ENCODE peak calls at places on chromosomes 11 and 22, in five cellular contexts. F is colonic mucosa; G is left ventricle myocardium inferior; O is PC-3; N is CD4-positive, alpha-beta memory T cell. S is an unnamed sample. For H3K9me3, the result is how much of the 10 kb centered on the place peaks cover.

GRCh38 chr11:35247428-35247827 is 108.5 kb downstream of the CD44 start:
- DNase-seq in F (no peak), O (no peak), N (peak), G (no peak), S (peak)

GRCh38 chr11:4134844-4135243 is 40.2 kb downstream of the RRM1 start:
- DNase-seq in O (peak), G (no peak), F (no peak), N (no peak), S (no peak)

GRCh38 chr22:44448271-44448780 is 49.7 kb downstream of the RTL6 start:
- DNase-seq in G (peak), N (no peak), O (peak), F (no peak), S (no peak)

GRCh38 chr11:93080146-93080759 is 110.8 kb downstream of the MTNR1B start:
- DNase-seq in F (no peak), G (no peak), O (no peak), N (no peak), S (no peak)

GRCh38 chr11:77062924-77063323 is 3.8 kb upstream of the CAPN5 start:
- DNase-seq in N (no peak), F (peak), G (no peak), O (peak), S (no peak)

GRCh38 chr11:17590463-17590862 is 43.4 kb downstream of the OTOG start:
- DNase-seq in O (no peak), F (no peak), N (no peak), G (no peak), S (no peak)

GRCh38 chr11:94803491-94803890 is 35.3 kb downstream of the AMOTL1 start:
- DNase-seq in F (no peak), O (no peak), G (no peak), N (no peak), S (no peak)

GRCh38 chr22:36954251-36955014 is 41.0 kb downstream of the CSF2RB start:
- DNase-seq in F (no peak), N (no peak), G (no peak), O (no peak), S (no peak)

GRCh38 chr11:131522851-131523250 is 152.4 kb downstream of the NTM start:
- DNase-seq in F (no peak), N (no peak), O (no peak), G (no peak), S (no peak)

GRCh38 chr11:111960916-111961315 is 23.8 kb downstream of the DIXDC1 start:
- DNase-seq in O (peak), F (peak), G (no peak), N (no peak), S (no peak)

GRCh38 chr11:64094463-64095223 is 58.9 kb downstream of the FLRT1 start:
- DNase-seq in G (no peak), O (peak), F (no peak), N (no peak), S (no peak)

GRCh38 chr22:27877501-27877900 is 41.6 kb downstream of the PITPNB start:
- DNase-seq in G (no peak), F (no peak), O (no peak), N (no peak), S (no peak)

GRCh38 chr11:4960877-4961276 is 5.4 kb upstream of the OR51A2 start:
- DNase-seq in O (no peak), F (no peak), G (no peak), N (no peak), S (no peak)

GRCh38 chr11:57345555-57346151 is 7.5 kb downstream of the P2RX3 start:
- DNase-seq in N (peak), O (peak), G (peak), F (peak), S (peak)

GRCh38 chr22:29625090-29625825 is 21.8 kb downstream of the NF2 start:
- DNase-seq in N (peak), O (peak), G (no peak), F (peak), S (no peak)

GRCh38 chr11:106786251-106786650 is 232.0 kb downstream of the GUCY1A2 start:
- DNase-seq in F (no peak), N (no peak), G (no peak), O (no peak), S (no peak)

GRCh38 chr22:24523873-24524272 is 28.7 kb downstream of the UPB1 start:
- DNase-seq in N (no peak), F (no peak), O (no peak), G (no peak), S (no peak)

GRCh38 chr11:128453444-128454336 is 133.7 kb downstream of the ETS1 start:
- DNase-seq in N (peak), O (peak), F (peak), G (peak), S (no peak)

GRCh38 chr11:117986981-117987495 is 844 bp downstream of the IL10RA start:
- DNase-seq in G (no peak), F (no peak), N (peak), O (peak), S (no peak)

GRCh38 chr11:73281796-73282660 is 9.9 kb downstream of the P2RY6 start:
- DNase-seq in G (no peak), N (no peak), O (no peak), F (no peak), S (no peak)

GRCh38 chr22:37019309-37020191 is at the start of the genes MPST and TST:
- DNase-seq in O (peak), G (peak), F (peak), N (peak), S (peak)

GRCh38 chr22:24421428-24421931 is 5.9 kb upstream of the ADORA2A start:
- DNase-seq in G (no peak), N (peak), O (peak), F (no peak), S (no peak)

GRCh38 chr11:124902616-124903015 is 5.0 kb upstream of the ROBO4 start:
- DNase-seq in N (no peak), O (peak), G (no peak), F (no peak), S (no peak)

GRCh38 chr22:37242395-37242918 is 1.6 kb downstream of the RAC2 start:
- DNase-seq in G (peak), O (peak), N (peak), F (peak), S (peak)

GRCh38 chr11:8233691-8234424 is 29.8 kb downstream of the LMO1 start:
- DNase-seq in N (no peak), O (peak), F (no peak), G (no peak), S (no peak)

GRCh38 chr22:33476716-33477115 is 418.5 kb upstream of the SYN3 start:
- DNase-seq in G (no peak), F (no peak), N (no peak), O (peak), S (no peak)

GRCh38 chr11:70569173-70569890 is 171.0 kb downstream of the CTTN start:
- DNase-seq in O (no peak), F (no peak), G (no peak), N (no peak), S (no peak)

GRCh38 chr11:75745807-75746206 is 22.8 kb upstream of the DGAT2 start:
- DNase-seq in O (no peak), F (no peak), N (no peak), G (no peak), S (no peak)

GRCh38 chr11:130782361-130783221 is 133.7 kb downstream of the SNX19 start:
- DNase-seq in F (no peak), G (no peak), O (peak), N (no peak), S (no peak)

GRCh38 chr11:126585388-126586302 is 230.2 kb downstream of the ST3GAL4 start:
- DNase-seq in F (peak), G (peak), O (peak), N (no peak), S (no peak)

GRCh38 chr11:119445850-119446249 is 22.9 kb upstream of the THY1 start:
- DNase-seq in G (no peak), O (no peak), F (no peak), N (no peak), S (no peak)

GRCh38 chr11:96361778-96362177 is 18.8 kb upstream of the MAML2 start:
- DNase-seq in F (no peak), O (no peak), N (no peak), G (no peak), S (no peak)

GRCh38 chr11:16867097-16867496 is 128.7 kb downstream of the C11orf58 start:
- DNase-seq in O (no peak), F (no peak), G (no peak), N (no peak), S (no peak)

GRCh38 chr11:35619030-35619753 is 932 bp downstream of the FJX1 start:
- DNase-seq in F (peak), G (peak), N (no peak), O (peak), S (no peak)

GRCh38 chr22:19644314-19645223 is 69.7 kb upstream of the SEPTIN5 start:
- DNase-seq in G (no peak), O (no peak), F (no peak), N (no peak), S (no peak)

GRCh38 chr11:111601636-111601978 is 642 bp upstream of the SIK2 start:
- DNase-seq in O (no peak), G (no peak), F (no peak), N (no peak), S (no peak)

GRCh38 chr11:103294516-103294915 is 185.3 kb downstream of the DYNC2H1 start:
- DNase-seq in N (no peak), G (no peak), O (peak), F (no peak), S (no peak)

GRCh38 chr11:67415501-67416304 is at the start of gene CARNS1:
- DNase-seq in N (no peak), O (no peak), G (no peak), F (no peak), S (no peak)

GRCh38 chr11:61923166-61924015 is 6.0 kb upstream of the RAB3IL1 start:
- DNase-seq in O (no peak), N (no peak), F (peak), G (peak), S (no peak)

GRCh38 chr11:123093686-123094085 is 31.8 kb upstream of the HSPA8 start:
- DNase-seq in O (no peak), N (no peak), F (no peak), G (no peak), S (no peak)

GRCh38 chr11:66287256-66288137 is 1.4 kb downstream of the YIF1A start:
- DNase-seq in O (no peak), N (no peak), G (no peak), F (no peak), S (no peak)
- H3K9me3 ChIP-seq in O (under half), N (under half), G (under half), F (under half), S (under half)

DNA sequence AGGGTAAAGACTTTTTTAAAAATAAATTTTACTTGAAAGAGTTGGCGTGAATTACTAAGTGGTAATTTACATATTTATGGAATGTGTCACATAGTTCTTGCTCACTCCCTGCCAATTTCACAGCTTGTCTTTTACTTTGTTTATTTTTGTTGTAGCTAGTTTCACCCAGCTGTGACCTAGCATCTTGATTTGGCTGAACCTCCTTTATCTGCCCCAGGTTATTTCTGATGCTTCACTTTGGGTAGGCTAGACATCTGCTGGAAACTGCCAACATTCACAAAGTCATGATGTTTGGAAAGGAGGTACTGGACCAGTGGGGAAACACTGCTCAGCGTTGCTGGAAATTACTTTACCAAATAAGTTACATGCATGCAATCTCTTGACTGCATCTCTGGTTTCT is 1676.0 kb upstream of the RAG2 start:
- DNase-seq in F (no peak), O (no peak), G (no peak), N (no peak), S (no peak)
- H3K9me3 ChIP-seq in F (under half), O (under half), G (under half), N (under half), S (under half)

DNA sequence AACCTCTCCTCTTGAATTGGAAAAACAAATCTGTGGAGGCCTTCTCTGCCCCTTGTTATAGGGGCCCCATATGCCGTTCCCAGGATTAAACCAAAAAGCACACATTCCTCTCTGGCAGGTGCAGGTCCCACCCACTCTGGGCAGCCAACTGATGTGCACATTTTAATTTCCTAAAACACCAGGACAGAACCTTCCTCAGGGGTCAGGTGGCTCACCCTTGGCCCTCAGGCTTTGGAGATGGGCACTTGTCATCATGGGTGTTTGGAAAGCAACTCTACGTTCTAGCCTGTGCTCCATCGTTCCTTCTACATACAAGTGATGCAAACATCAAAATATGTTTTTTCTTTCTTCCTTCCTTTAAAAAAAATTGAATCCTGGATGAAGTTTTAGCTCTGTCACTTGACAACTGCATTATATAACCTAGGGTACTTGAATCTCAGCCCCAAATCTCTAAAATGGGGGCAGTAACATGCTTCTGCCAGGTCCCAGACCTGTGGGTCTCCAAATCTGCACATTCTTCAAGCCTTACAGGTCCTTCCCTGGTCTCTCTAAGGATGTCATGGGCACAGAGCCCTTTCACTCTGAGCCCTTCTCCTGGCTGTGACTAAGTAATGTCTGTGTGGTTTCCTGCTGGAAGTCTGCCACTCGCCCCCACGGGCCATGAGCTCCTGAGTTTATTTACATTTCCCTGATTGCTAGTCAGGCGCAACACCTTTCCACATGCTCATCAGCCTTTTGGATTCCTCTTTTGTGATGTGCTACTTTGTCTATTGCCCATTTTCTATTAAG is 43.8 kb downstream of the KCNQ1OT1 start:
- DNase-seq in G (no peak), N (no peak), F (no peak), O (peak), S (no peak)
- H3K9me3 ChIP-seq in G (half or more), N (under half), F (under half), O (under half), S (under half)

DNA sequence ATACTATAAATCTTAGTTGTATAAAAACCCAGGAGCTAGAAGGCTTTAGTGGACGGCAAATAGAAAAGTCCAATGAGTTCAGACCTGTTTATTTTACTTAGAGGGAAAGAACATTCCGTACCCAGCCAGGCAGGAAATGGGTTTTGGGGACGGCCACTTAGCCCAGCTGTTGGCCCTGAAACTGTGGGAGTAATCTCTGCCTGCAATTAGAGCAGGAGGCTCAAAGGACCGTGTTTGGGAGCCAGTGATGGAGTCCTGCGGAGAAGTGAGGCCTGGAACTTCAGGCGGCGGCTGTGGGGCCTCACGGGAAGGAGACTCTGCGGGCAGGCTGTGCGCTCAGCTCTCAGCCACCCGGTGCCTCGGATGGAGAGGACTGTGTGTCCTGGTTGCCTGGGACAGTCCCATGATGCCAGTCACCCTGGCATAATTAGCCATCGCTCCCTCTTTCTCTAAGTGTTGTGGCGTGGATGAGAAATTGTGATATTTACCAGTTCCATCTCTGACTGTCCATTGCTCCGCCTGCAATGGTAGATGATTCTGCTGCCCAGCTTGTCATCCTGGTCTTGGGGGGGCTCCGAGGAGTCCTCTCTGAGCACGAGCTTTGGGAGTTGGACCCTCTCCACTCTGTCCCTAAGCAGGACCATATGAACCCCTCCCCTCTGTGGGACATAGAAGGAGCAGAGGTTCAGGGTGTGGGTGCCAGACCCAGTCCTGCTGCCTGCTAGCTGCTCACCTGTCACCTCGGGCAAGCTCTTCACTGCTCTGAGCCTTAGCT is 530.3 kb downstream of the TBC1D22A start:
- DNase-seq in G (no peak), N (no peak), O (no peak), F (no peak), S (no peak)
- H3K9me3 ChIP-seq in G (under half), N (under half), O (under half), F (under half), S (under half)

GRCh38 chr22:49021097-49021925 is 806.4 kb downstream of the BRD1 start:
- DNase-seq in G (no peak), N (no peak), F (no peak), O (no peak), S (no peak)

GRCh38 chr22:49017769-49018330 is 809.8 kb downstream of the BRD1 start:
- DNase-seq in N (no peak), O (no peak), F (no peak), G (no peak), S (no peak)

GRCh38 chr22:49020314-49020713 is 807.4 kb downstream of the BRD1 start:
- DNase-seq in N (no peak), F (no peak), O (no peak), G (no peak), S (no peak)

GRCh38 chr22:49018601-49019000 is 809.1 kb downstream of the BRD1 start:
- DNase-seq in F (no peak), O (no peak), G (no peak), N (no peak), S (no peak)

DNA sequence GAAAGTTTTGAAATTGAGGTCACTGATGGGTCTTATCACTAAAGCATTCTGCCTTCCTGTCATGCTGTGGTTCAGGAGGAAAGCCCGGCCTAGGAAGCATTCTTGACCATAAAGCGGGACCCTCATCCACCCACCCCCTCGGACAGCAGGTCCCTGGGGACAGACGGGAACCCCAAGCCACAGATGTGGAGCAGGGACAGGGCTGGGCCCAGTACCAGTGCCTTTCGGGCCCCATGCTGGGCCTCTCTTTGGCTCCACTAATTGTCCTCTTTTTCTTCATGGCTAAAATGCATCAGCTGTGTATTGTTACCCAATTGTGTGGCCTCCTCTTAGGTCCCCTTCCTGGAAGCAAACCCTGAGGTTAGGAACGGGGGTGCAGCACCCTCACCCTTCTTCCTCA is 807.9 kb downstream of the BRD1 start:
- DNase-seq in N (no peak), F (no peak), G (no peak), O (no peak), S (no peak)
- H3K9me3 ChIP-seq in N (under half), F (under half), G (under half), O (under half), S (under half)

S was measured in T-helper 17 cell.